ENCODE peak calls at places on chromosomes 5 and 9, in eight cellular contexts. One of them, this sample, is unnamed.
A peak's percentile ranks its signal among the peaks of the same experiment; 100 is the strongest.

GRCh38 chr5:124747770-124748686 is 1.6 kb upstream of the ZNF608 start:
- DNase-seq in ascending aorta: no peak
- DNase-seq in spleen: no peak
- DNase-seq in psoas muscle: no peak
- DNase-seq in A673: peak; percentile 26
- DNase-seq in tibial artery: no peak
- DNase-seq in fibroblast of lung: no peak
- DNase-seq in stomach: no peak
- DNase-seq in this sample: no peak

GRCh38 chr5:120678279-120678678 is 214.2 kb downstream of the PRR16 start:
- DNase-seq in ascending aorta: no peak
- DNase-seq in spleen: no peak
- DNase-seq in psoas muscle: no peak
- DNase-seq in A673: no peak
- DNase-seq in tibial artery: no peak
- DNase-seq in fibroblast of lung: peak; percentile 75
- DNase-seq in stomach: no peak
- DNase-seq in this sample: no peak

GRCh38 chr5:16465544-16466432 is at the start of gene ZNF622:
- DNase-seq in ascending aorta: peak; percentile 74
- DNase-seq in spleen: peak; percentile 97
- DNase-seq in psoas muscle: peak; percentile 95
- DNase-seq in A673: peak; percentile 95
- DNase-seq in tibial artery: peak; percentile 93
- DNase-seq in fibroblast of lung: peak; percentile 91
- DNase-seq in stomach: peak; percentile 93
- DNase-seq in this sample: peak; percentile 91

GRCh38 chr9:85702881-85703280 is 38.9 kb downstream of the AGTPBP1 start:
- DNase-seq in ascending aorta: no peak
- DNase-seq in spleen: no peak
- DNase-seq in psoas muscle: no peak
- DNase-seq in A673: no peak
- DNase-seq in tibial artery: no peak
- DNase-seq in fibroblast of lung: no peak
- DNase-seq in stomach: no peak
- DNase-seq in this sample: no peak

GRCh38 chr9:18492612-18493011 is 18.7 kb downstream of the ADAMTSL1 start:
- DNase-seq in ascending aorta: no peak
- DNase-seq in spleen: no peak
- DNase-seq in psoas muscle: no peak
- DNase-seq in A673: no peak
- DNase-seq in tibial artery: no peak
- DNase-seq in fibroblast of lung: peak; percentile 71
- DNase-seq in stomach: no peak
- DNase-seq in this sample: no peak

GRCh38 chr9:98502976-98503325 is 205.8 kb downstream of the GABBR2 start:
- DNase-seq in ascending aorta: no peak
- DNase-seq in spleen: no peak
- DNase-seq in psoas muscle: no peak
- DNase-seq in A673: no peak
- DNase-seq in tibial artery: no peak
- DNase-seq in fibroblast of lung: peak; percentile 56
- DNase-seq in stomach: no peak
- DNase-seq in this sample: peak; percentile 26

GRCh38 chr5:175616083-175616482 is 41.8 kb upstream of the HRH2 start:
- DNase-seq in ascending aorta: no peak
- DNase-seq in spleen: no peak
- DNase-seq in psoas muscle: no peak
- DNase-seq in A673: no peak
- DNase-seq in tibial artery: no peak
- DNase-seq in fibroblast of lung: no peak
- DNase-seq in stomach: no peak
- DNase-seq in this sample: no peak

GRCh38 chr5:53035868-53036381 is 46.8 kb downstream of the ITGA2 start:
- DNase-seq in ascending aorta: no peak
- DNase-seq in spleen: no peak
- DNase-seq in psoas muscle: no peak
- DNase-seq in A673: peak; percentile 29
- DNase-seq in tibial artery: no peak
- DNase-seq in fibroblast of lung: peak; percentile 65
- DNase-seq in stomach: no peak
- DNase-seq in this sample: no peak

GRCh38 chr9:19161257-19162025 is 34.1 kb upstream of the PLIN2 start:
- DNase-seq in ascending aorta: no peak
- DNase-seq in spleen: peak; percentile 31
- DNase-seq in psoas muscle: no peak
- DNase-seq in A673: peak; percentile 43
- DNase-seq in tibial artery: peak; percentile 76
- DNase-seq in fibroblast of lung: peak; percentile 94
- DNase-seq in stomach: peak; percentile 50
- DNase-seq in this sample: no peak

GRCh38 chr9:114434878-114435311 is 47.1 kb upstream of the AKNA start:
- DNase-seq in ascending aorta: no peak
- DNase-seq in spleen: no peak
- DNase-seq in psoas muscle: no peak
- DNase-seq in A673: peak; percentile 29
- DNase-seq in tibial artery: no peak
- DNase-seq in fibroblast of lung: peak; percentile 23
- DNase-seq in stomach: no peak
- DNase-seq in this sample: no peak

GRCh38 chr5:149869266-149869875 is 75.2 kb downstream of the PDE6A start:
- DNase-seq in ascending aorta: no peak
- DNase-seq in spleen: no peak
- DNase-seq in psoas muscle: no peak
- DNase-seq in A673: no peak
- DNase-seq in tibial artery: no peak
- DNase-seq in fibroblast of lung: no peak
- DNase-seq in stomach: no peak
- DNase-seq in this sample: no peak
- TF ChIP-seq CTCF in ascending aorta: no peak
- TF ChIP-seq CTCF in spleen: no peak
- TF ChIP-seq CTCF in psoas muscle: no peak
- TF ChIP-seq CTCF in A673: no peak
- TF ChIP-seq CTCF in tibial artery: no peak
- TF ChIP-seq CTCF in fibroblast of lung: no peak
- TF ChIP-seq CTCF in stomach: no peak
- TF ChIP-seq CTCF in this sample: no peak

DNA sequence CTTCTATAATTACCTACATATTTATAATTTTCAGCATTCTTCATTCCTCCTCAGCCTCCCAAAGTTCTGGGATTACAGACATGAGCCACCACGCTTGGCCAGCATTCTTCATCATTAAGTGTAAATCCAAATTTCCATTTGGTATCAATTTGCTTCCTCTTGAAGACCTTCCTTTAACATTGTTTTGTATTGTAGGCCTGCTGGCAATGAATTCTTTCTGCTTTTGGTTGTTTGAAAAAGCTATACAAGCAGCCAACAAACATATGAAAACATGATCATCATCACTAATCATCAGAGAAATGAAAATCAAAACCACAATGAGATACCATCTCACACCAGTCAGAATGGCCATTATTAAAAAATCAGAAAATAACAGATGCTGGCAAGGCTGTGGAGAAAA is 56.4 kb downstream of the GCNT4 start:
- DNase-seq in ascending aorta: no peak
- DNase-seq in spleen: no peak
- DNase-seq in psoas muscle: no peak
- DNase-seq in A673: no peak
- DNase-seq in tibial artery: no peak
- DNase-seq in fibroblast of lung: no peak
- DNase-seq in stomach: no peak
- DNase-seq in this sample: no peak
- H3K4me1 ChIP-seq in ascending aorta: no peaks in the 10 kb centered on the region
- H3K4me1 ChIP-seq in spleen: no peaks in the 10 kb centered on the region
- H3K4me1 ChIP-seq in psoas muscle: no peaks in the 10 kb centered on the region
- H3K4me1 ChIP-seq in A673: no peaks in the 10 kb centered on the region
- H3K4me1 ChIP-seq in tibial artery: no peaks in the 10 kb centered on the region
- H3K4me1 ChIP-seq in fibroblast of lung: no peaks in the 10 kb centered on the region
- H3K4me1 ChIP-seq in stomach: no peaks in the 10 kb centered on the region
- H3K4me1 ChIP-seq in this sample: no peaks in the 10 kb centered on the region

GRCh38 chr5:142149363-142149762 is 40.8 kb downstream of the NDFIP1 start:
- DNase-seq in ascending aorta: no peak
- DNase-seq in spleen: no peak
- DNase-seq in psoas muscle: no peak
- DNase-seq in A673: no peak
- DNase-seq in tibial artery: no peak
- DNase-seq in fibroblast of lung: no peak
- DNase-seq in stomach: no peak
- DNase-seq in this sample: no peak

GRCh38 chr5:142141463-142141862 is 32.9 kb downstream of the NDFIP1 start:
- DNase-seq in ascending aorta: no peak
- DNase-seq in spleen: no peak
- DNase-seq in psoas muscle: no peak
- DNase-seq in A673: peak; percentile 28
- DNase-seq in tibial artery: no peak
- DNase-seq in fibroblast of lung: no peak
- DNase-seq in stomach: no peak
- DNase-seq in this sample: no peak

GRCh38 chr5:142145106-142145900 is 36.7 kb downstream of the NDFIP1 start:
- DNase-seq in ascending aorta: no peak
- DNase-seq in spleen: no peak
- DNase-seq in psoas muscle: no peak
- DNase-seq in A673: peak; percentile 83
- DNase-seq in tibial artery: peak; percentile 79
- DNase-seq in fibroblast of lung: peak; percentile 50
- DNase-seq in stomach: peak; percentile 66
- DNase-seq in this sample: no peak

DNA sequence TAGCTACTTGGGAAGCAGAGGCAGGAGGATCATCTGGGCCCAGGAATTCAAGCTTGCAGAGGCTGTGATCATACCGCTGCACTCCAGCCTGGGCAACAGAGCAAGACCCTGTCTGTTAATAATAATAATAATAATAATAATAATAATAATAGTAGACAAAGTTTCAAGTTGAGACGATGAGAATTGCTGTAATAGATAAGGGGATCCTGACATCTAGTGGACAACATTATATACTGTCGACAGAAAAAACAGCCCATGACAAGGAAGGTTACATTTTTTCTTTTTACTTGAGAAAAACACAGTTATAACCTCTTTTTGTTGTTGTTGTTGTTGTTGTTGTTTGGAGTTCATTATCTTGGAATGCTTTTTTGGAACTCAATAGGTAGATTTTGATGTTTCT is 35.3 kb downstream of the NDFIP1 start:
- DNase-seq in ascending aorta: no peak
- DNase-seq in spleen: no peak
- DNase-seq in psoas muscle: no peak
- DNase-seq in A673: peak; percentile 63
- DNase-seq in tibial artery: no peak
- DNase-seq in fibroblast of lung: peak; percentile 32
- DNase-seq in stomach: no peak
- DNase-seq in this sample: no peak
- TF ChIP-seq CTCF in ascending aorta: peak; percentile 29
- TF ChIP-seq CTCF in spleen: peak; percentile 31
- TF ChIP-seq CTCF in psoas muscle: peak; percentile 55
- TF ChIP-seq CTCF in A673: peak; percentile 63
- TF ChIP-seq CTCF in tibial artery: peak; percentile 46
- TF ChIP-seq CTCF in fibroblast of lung: peak; percentile 49
- TF ChIP-seq CTCF in stomach: no peak
- TF ChIP-seq CTCF in this sample: peak; percentile 69

GRCh38 chr9:121886759-121887485 is 206.2 kb downstream of the TTLL11 start:
- DNase-seq in ascending aorta: no peak
- DNase-seq in spleen: no peak
- DNase-seq in psoas muscle: no peak
- DNase-seq in A673: peak; percentile 48
- DNase-seq in tibial artery: no peak
- DNase-seq in fibroblast of lung: no peak
- DNase-seq in stomach: peak; percentile 39
- DNase-seq in this sample: no peak

GRCh38 chr9:121885345-121885901 is 207.7 kb downstream of the TTLL11 start:
- DNase-seq in ascending aorta: no peak
- DNase-seq in spleen: no peak
- DNase-seq in psoas muscle: no peak
- DNase-seq in A673: no peak
- DNase-seq in tibial artery: no peak
- DNase-seq in fibroblast of lung: peak; percentile 93
- DNase-seq in stomach: no peak
- DNase-seq in this sample: no peak

GRCh38 chr9:121888438-121888775 is 204.7 kb downstream of the TTLL11 start:
- DNase-seq in ascending aorta: no peak
- DNase-seq in spleen: no peak
- DNase-seq in psoas muscle: no peak
- DNase-seq in A673: peak; percentile 87
- DNase-seq in tibial artery: peak; percentile 45
- DNase-seq in fibroblast of lung: peak; percentile 91
- DNase-seq in stomach: no peak
- DNase-seq in this sample: no peak

GRCh38 chr9:121889990-121890563 is 203.0 kb downstream of the TTLL11 start:
- DNase-seq in ascending aorta: no peak
- DNase-seq in spleen: no peak
- DNase-seq in psoas muscle: no peak
- DNase-seq in A673: no peak
- DNase-seq in tibial artery: no peak
- DNase-seq in fibroblast of lung: peak; percentile 55
- DNase-seq in stomach: no peak
- DNase-seq in this sample: no peak

DNA sequence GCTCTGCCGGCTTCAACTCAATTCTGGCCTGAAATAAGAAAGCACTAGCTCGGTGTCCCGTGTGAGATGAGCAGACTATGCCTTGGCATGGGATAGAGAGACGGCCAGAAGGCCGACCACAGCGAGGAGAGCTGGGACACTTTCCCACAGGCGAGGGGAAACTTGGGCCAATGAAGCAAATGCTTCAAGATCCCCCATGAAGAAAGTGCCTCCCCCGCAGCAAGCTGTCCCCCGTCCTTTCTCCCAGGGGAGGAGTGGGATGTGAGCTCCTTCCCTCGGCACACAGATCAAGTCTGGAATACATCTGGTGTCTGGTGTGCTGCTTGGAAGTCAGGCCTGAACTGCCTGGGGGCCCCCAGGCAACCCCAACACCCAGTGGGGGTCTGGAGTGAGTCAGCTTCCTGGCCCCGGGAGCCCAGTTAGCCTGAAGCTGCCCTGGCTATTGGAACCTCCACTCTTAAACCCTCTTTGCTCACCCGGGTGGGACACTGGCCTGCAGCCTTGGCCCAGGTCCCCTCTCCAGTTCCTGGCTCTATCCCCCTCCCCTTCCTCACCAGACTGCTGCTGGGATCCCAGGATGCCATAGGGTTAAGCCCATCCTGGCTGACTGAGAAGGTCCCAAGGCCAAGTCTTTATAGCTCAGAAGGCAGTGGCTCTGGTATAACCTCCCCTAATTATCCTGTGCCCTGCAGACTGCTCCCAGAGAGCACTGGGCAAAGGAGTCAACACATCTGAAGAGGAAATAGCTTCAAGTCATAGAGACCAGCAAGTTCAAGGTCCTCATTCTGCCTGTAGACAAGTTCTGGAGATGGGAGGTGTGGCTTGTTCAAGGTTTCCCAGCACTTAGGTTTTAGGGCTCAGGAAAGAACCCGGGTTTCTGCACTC is 205.3 kb downstream of the TTLL11 start:
- DNase-seq in ascending aorta: no peak
- DNase-seq in spleen: no peak
- DNase-seq in psoas muscle: no peak
- DNase-seq in A673: peak; percentile 86
- DNase-seq in tibial artery: no peak
- DNase-seq in fibroblast of lung: peak; percentile 51
- DNase-seq in stomach: no peak
- DNase-seq in this sample: no peak
- H3K4me1 ChIP-seq in ascending aorta: no peaks in the 10 kb centered on the region
- H3K4me1 ChIP-seq in spleen: no peaks in the 10 kb centered on the region
- H3K4me1 ChIP-seq in psoas muscle: no peaks in the 10 kb centered on the region
- H3K4me1 ChIP-seq in A673: peaks cover 22% of the 10 kb centered on the region
- H3K4me1 ChIP-seq in tibial artery: no peaks in the 10 kb centered on the region
- H3K4me1 ChIP-seq in fibroblast of lung: peaks cover 13% of the 10 kb centered on the region
- H3K4me1 ChIP-seq in stomach: no peaks in the 10 kb centered on the region
- H3K4me1 ChIP-seq in this sample: peaks cover 12% of the 10 kb centered on the region